ENCODE peak calls at places on chromosome 16, in eight cellular contexts. O, U, I, G, P, V, C and W are unnamed samples.

GRCh38 chr16:60091479-60091878 is 1357.4 kb upstream of the GOT2 start:
- DNase-seq in O (no peak), U (no peak), I (no peak), G (no peak), P (no peak), V (no peak), C (no peak), W (no peak)

GRCh38 chr16:1509307-1510221 is 16.4 kb downstream of the TELO2 start:
- DNase-seq in O (no peak), U (no peak), I (no peak), G (no peak), P (no peak), V (no peak), C (no peak), W (no peak)

GRCh38 chr16:65249768-65250167 is 127.9 kb upstream of the CDH11 start:
- DNase-seq in O (no peak), U (no peak), I (no peak), G (no peak), P (no peak), V (no peak), C (peak; percentile 67), W (no peak)

GRCh38 chr16:87178977-87179376 is 138.2 kb downstream of the C16orf95 start:
- DNase-seq in O (peak; percentile 31), U (no peak), I (peak; percentile 77), G (no peak), P (no peak), V (no peak), C (peak; percentile 35), W (no peak)

GRCh38 chr16:71628810-71629209 is 2.8 kb downstream of the MARVELD3 start:
- DNase-seq in O (no peak), U (no peak), I (peak; percentile 21), G (no peak), P (no peak), V (no peak), C (no peak), W (no peak)

GRCh38 chr16:57304169-57305061 is 19.9 kb upstream of the PLLP start:
- DNase-seq in O (peak; percentile 55), U (no peak), I (peak; percentile 96), G (no peak), P (no peak), V (no peak), C (peak; percentile 44), W (no peak)

GRCh38 chr16:30115238-30115637 is 1.9 kb upstream of the GDPD3 start:
- DNase-seq in O (no peak), U (no peak), I (no peak), G (no peak), P (no peak), V (no peak), C (no peak), W (no peak)

GRCh38 chr16:88977845-88978607 is 1.0 kb upstream of the CBFA2T3 start:
- DNase-seq in O (no peak), U (no peak), I (no peak), G (no peak), P (peak; percentile 36), V (no peak), C (no peak), W (peak; percentile 64)

GRCh38 chr16:53866520-53866919 is 162.6 kb downstream of the FTO start:
- DNase-seq in O (no peak), U (no peak), I (no peak), G (no peak), P (no peak), V (no peak), C (no peak), W (no peak)

GRCh38 chr16:24800586-24800985 is 45.2 kb upstream of the SLC5A11 start:
- DNase-seq in O (peak; percentile 65), U (no peak), I (peak; percentile 73), G (peak; percentile 30), P (no peak), V (no peak), C (peak; percentile 36), W (peak; percentile 19)

GRCh38 chr16:3492356-3492755 is 2.9 kb downstream of the C16orf90 start:
- DNase-seq in O (no peak), U (no peak), I (no peak), G (no peak), P (no peak), V (no peak), C (no peak), W (no peak)

GRCh38 chr16:53973021-53973420 is 269.1 kb downstream of the FTO start:
- DNase-seq in O (no peak), U (no peak), I (no peak), G (peak; percentile 64), P (no peak), V (no peak), C (no peak), W (no peak)

GRCh38 chr16:2532494-2533141 is 1.4 kb upstream of the CEMP1 start:
- DNase-seq in O (peak; percentile 34), U (peak; percentile 79), I (no peak), G (peak; percentile 76), P (peak; percentile 71), V (peak; percentile 79), C (no peak), W (peak; percentile 86)

GRCh38 chr16:59259074-59259963 is 525.2 kb upstream of the GOT2 start:
- DNase-seq in O (no peak), U (no peak), I (no peak), G (no peak), P (no peak), V (peak; percentile 44), C (peak; percentile 7), W (no peak)

GRCh38 chr16:19753815-19754643 is 36.0 kb downstream of the IQCK start:
- DNase-seq in O (peak; percentile 83), U (no peak), I (no peak), G (no peak), P (no peak), V (no peak), C (peak; percentile 14), W (no peak)

GRCh38 chr16:4200000-4200780 is 41.7 kb downstream of the SRL start:
- DNase-seq in O (peak; percentile 60), U (peak; percentile 57), I (peak; percentile 44), G (peak; percentile 85), P (no peak), V (peak; percentile 32), C (peak; percentile 77), W (peak; percentile 67)

GRCh38 chr16:10838611-10839270 is 20.1 kb upstream of the TVP23A start:
- DNase-seq in O (no peak), U (no peak), I (no peak), G (no peak), P (no peak), V (no peak), C (no peak), W (no peak)

GRCh38 chr16:88770459-88771293 is 14.3 kb downstream of the PIEZO1 start:
- DNase-seq in O (peak; percentile 87), U (peak; percentile 40), I (peak; percentile 97), G (peak; percentile 92), P (no peak), V (peak; percentile 52), C (no peak), W (peak; percentile 94)

GRCh38 chr16:53599548-53599947 is 96.5 kb upstream of the AKTIP start:
- DNase-seq in O (no peak), U (no peak), I (no peak), G (no peak), P (no peak), V (no peak), C (no peak), W (no peak)

GRCh38 chr16:1575578-1575977 is 36.3 kb downstream of the IFT140 start:
- DNase-seq in O (no peak), U (no peak), I (no peak), G (no peak), P (no peak), V (no peak), C (no peak), W (no peak)

GRCh38 chr16:5604770-5605169 is 507.2 kb upstream of the EEF2KMT start:
- DNase-seq in O (no peak), U (peak; percentile 1), I (no peak), G (peak; percentile 46), P (no peak), V (no peak), C (no peak), W (peak; percentile 17)

GRCh38 chr16:85395207-85395912 is 217.8 kb upstream of the GSE1 start:
- DNase-seq in O (peak; percentile 98), U (peak; percentile 90), I (peak; percentile 96), G (peak; percentile 4), P (no peak), V (no peak), C (peak; percentile 97), W (no peak)

GRCh38 chr16:6170022-6170421 is 1072.4 kb upstream of the EEF2KMT start:
- DNase-seq in O (no peak), U (no peak), I (no peak), G (no peak), P (no peak), V (no peak), C (no peak), W (no peak)

GRCh38 chr16:22789281-22789945 is 24.5 kb upstream of the HS3ST2 start:
- DNase-seq in O (no peak), U (no peak), I (peak; percentile 61), G (no peak), P (no peak), V (no peak), C (no peak), W (no peak)

GRCh38 chr16:69089091-69089912 is 16.2 kb upstream of the HAS3 start:
- DNase-seq in O (peak; percentile 53), U (peak; percentile 70), I (peak; percentile 21), G (no peak), P (no peak), V (no peak), C (no peak), W (no peak)

GRCh38 chr16:27735031-27735430 is 185.1 kb downstream of the KATNIP start:
- DNase-seq in O (no peak), U (no peak), I (no peak), G (no peak), P (no peak), V (no peak), C (no peak), W (no peak)

GRCh38 chr16:88505405-88506082 is 52.5 kb downstream of the ZFPM1 start:
- DNase-seq in O (no peak), U (peak; percentile 89), I (peak; percentile 6), G (peak; percentile 57), P (peak; percentile 54), V (peak; percentile 83), C (peak; percentile 71), W (peak; percentile 63)

GRCh38 chr16:55817236-55817912 is 15.5 kb downstream of the CES1 start:
- DNase-seq in O (no peak), U (no peak), I (no peak), G (no peak), P (no peak), V (no peak), C (no peak), W (no peak)

GRCh38 chr16:1178295-1178910 is 25.5 kb downstream of the CACNA1H start:
- DNase-seq in O (no peak), U (no peak), I (no peak), G (no peak), P (no peak), V (no peak), C (no peak), W (no peak)

GRCh38 chr16:56742030-56742984 is 12.4 kb downstream of the NUP93 start:
- DNase-seq in O (peak; percentile 92), U (no peak), I (peak; percentile 78), G (no peak), P (no peak), V (no peak), C (peak; percentile 53), W (no peak)

GRCh38 chr16:24396350-24397271 is 140.5 kb downstream of the CACNG3 start:
- DNase-seq in O (no peak), U (no peak), I (no peak), G (no peak), P (no peak), V (no peak), C (no peak), W (peak; percentile 34)